ENCODE peak calls at places on chromosomes 11 and 22, in nine cellular contexts. V, Z, N, X, A, K, W, C and R are unnamed samples.

GRCh38 chr11:64251722-64251985 is 324 bp downstream of the PLCB3 start:
- DNase-seq in V (no peak), Z (no peak), N (no peak), X (no peak), A (no peak), K (no peak), W (no peak), C (no peak), R (no peak)

GRCh38 chr11:48018561-48019229 is 38.3 kb downstream of the PTPRJ start:
- DNase-seq in V (no peak), Z (no peak), N (no peak), X (no peak), A (no peak), K (no peak), W (no peak), C (no peak), R (no peak)

GRCh38 chr22:33274214-33274828 is 216.1 kb upstream of the SYN3 start:
- DNase-seq in V (peak; percentile 3), Z (no peak), N (no peak), X (no peak), A (no peak), K (peak; percentile 2), W (peak; percentile 50), C (peak; percentile 6), R (peak; percentile 31)

GRCh38 chr11:95306816-95307215 is 75.8 kb upstream of the SESN3 start:
- DNase-seq in V (no peak), Z (no peak), N (no peak), X (no peak), A (no peak), K (no peak), W (no peak), C (no peak), R (no peak)

GRCh38 chr11:69573751-69574382 is 67.1 kb upstream of the CCND1 start:
- DNase-seq in V (no peak), Z (no peak), N (no peak), X (no peak), A (no peak), K (no peak), W (no peak), C (no peak), R (no peak)

GRCh38 chr11:36569095-36569494 is 1.3 kb downstream of the RAG1 start:
- DNase-seq in V (no peak), Z (no peak), N (no peak), X (no peak), A (no peak), K (no peak), W (no peak), C (no peak), R (no peak)

GRCh38 chr11:124510279-124510678 is 33.2 kb downstream of the OR8B12 start:
- DNase-seq in V (no peak), Z (no peak), N (no peak), X (no peak), A (no peak), K (no peak), W (no peak), C (no peak), R (no peak)

GRCh38 chr11:77114089-77114463 is 11.4 kb downstream of the OMP start:
- DNase-seq in V (no peak), Z (no peak), N (no peak), X (no peak), A (no peak), K (no peak), W (no peak), C (no peak), R (no peak)

GRCh38 chr11:61028135-61028729 is 56.8 kb downstream of the CD6 start:
- DNase-seq in V (peak; percentile 57), Z (no peak), N (no peak), X (no peak), A (no peak), K (no peak), W (no peak), C (no peak), R (no peak)

GRCh38 chr22:36156515-36157419 is 3.8 kb downstream of the APOL3 start:
- DNase-seq in V (peak; percentile 55), Z (peak; percentile 94), N (no peak), X (peak; percentile 67), A (peak; percentile 85), K (no peak), W (no peak), C (peak; percentile 78), R (peak; percentile 85)

GRCh38 chr22:24526191-24526590 is 28.7 kb downstream of the GUCD1 start:
- DNase-seq in V (no peak), Z (no peak), N (no peak), X (no peak), A (no peak), K (no peak), W (no peak), C (no peak), R (no peak)

GRCh38 chr22:31327786-31328544 is 18.2 kb downstream of the PATZ1 start:
- DNase-seq in V (no peak), Z (no peak), N (no peak), X (no peak), A (no peak), K (no peak), W (no peak), C (peak; percentile 33), R (no peak)

GRCh38 chr11:73024646-73025045 is 117.5 kb downstream of the FCHSD2 start:
- DNase-seq in V (no peak), Z (no peak), N (no peak), X (no peak), A (no peak), K (no peak), W (no peak), C (no peak), R (no peak)

GRCh38 chr11:47388697-47389576 is 10.6 kb upstream of the SPI1 start:
- DNase-seq in V (no peak), Z (no peak), N (no peak), X (no peak), A (no peak), K (peak; percentile 77), W (no peak), C (no peak), R (no peak)

GRCh38 chr11:69355346-69355940 is 61.5 kb downstream of the MYEOV start:
- DNase-seq in V (no peak), Z (no peak), N (no peak), X (no peak), A (no peak), K (no peak), W (no peak), C (no peak), R (no peak)

GRCh38 chr11:93686812-93687211 is 25.3 kb downstream of the CEP295 start:
- DNase-seq in V (no peak), Z (no peak), N (no peak), X (no peak), A (no peak), K (no peak), W (no peak), C (peak; percentile 77), R (no peak)

GRCh38 chr11:122723106-122723505 is 67.6 kb downstream of the UBASH3B start:
- DNase-seq in V (no peak), Z (no peak), N (no peak), X (no peak), A (no peak), K (no peak), W (no peak), C (no peak), R (no peak)

GRCh38 chr22:37906364-37907008 is 389 bp downstream of the MICALL1 start:
- DNase-seq in V (no peak), Z (peak; percentile 19), N (no peak), X (peak; percentile 7), A (peak; percentile 61), K (no peak), W (no peak), C (no peak), R (peak; percentile 24)

GRCh38 chr11:31340903-31341572 is 28.5 kb downstream of the DCDC1 start:
- DNase-seq in V (no peak), Z (no peak), N (no peak), X (no peak), A (no peak), K (no peak), W (peak; percentile 39), C (peak; percentile 71), R (peak; percentile 23)

GRCh38 chr11:94519478-94520084 is 7.3 kb downstream of the C11orf97 start:
- DNase-seq in V (no peak), Z (no peak), N (no peak), X (no peak), A (no peak), K (no peak), W (no peak), C (peak; percentile 62), R (no peak)

GRCh38 chr11:66692446-66692845 is 14.8 kb upstream of the RBM4B start:
- DNase-seq in V (no peak), Z (no peak), N (no peak), X (no peak), A (no peak), K (no peak), W (no peak), C (no peak), R (no peak)

GRCh38 chr11:47510231-47510630 is 42.7 kb downstream of the CELF1 start:
- DNase-seq in V (no peak), Z (no peak), N (no peak), X (no peak), A (no peak), K (no peak), W (no peak), C (no peak), R (no peak)

GRCh38 chr11:128734439-128735224 is 40.8 kb downstream of the FLI1 start:
- DNase-seq in V (no peak), Z (no peak), N (no peak), X (no peak), A (no peak), K (no peak), W (no peak), C (no peak), R (peak; percentile 65)

GRCh38 chr11:6583584-6583983 is 19.8 kb downstream of the RRP8 start:
- DNase-seq in V (no peak), Z (no peak), N (no peak), X (no peak), A (no peak), K (no peak), W (no peak), C (no peak), R (no peak)

GRCh38 chr11:17883946-17884345 is 128.9 kb downstream of the SERGEF start:
- DNase-seq in V (no peak), Z (no peak), N (no peak), X (no peak), A (no peak), K (no peak), W (no peak), C (no peak), R (peak; percentile 19)

GRCh38 chr11:124892131-124892530 is 5.5 kb downstream of the ROBO4 start:
- DNase-seq in V (no peak), Z (no peak), N (no peak), X (no peak), A (no peak), K (no peak), W (no peak), C (no peak), R (no peak)

GRCh38 chr11:66335531-66336233 is 552 bp downstream of the RIN1 start:
- DNase-seq in V (no peak), Z (no peak), N (no peak), X (no peak), A (no peak), K (peak; percentile 63), W (no peak), C (peak; percentile 84), R (no peak)

GRCh38 chr11:115585361-115586024 is 81.3 kb upstream of the CADM1 start:
- DNase-seq in V (no peak), Z (no peak), N (no peak), X (no peak), A (no peak), K (no peak), W (no peak), C (no peak), R (no peak)

GRCh38 chr11:75437966-75438659 is 5.1 kb upstream of the KLHL35 start:
- DNase-seq in V (no peak), Z (no peak), N (no peak), X (no peak), A (no peak), K (no peak), W (no peak), C (no peak), R (no peak)

GRCh38 chr22:48950151-48950915 is 877.3 kb downstream of the BRD1 start:
- DNase-seq in V (no peak), Z (no peak), N (no peak), X (no peak), A (no peak), K (no peak), W (no peak), C (no peak), R (peak; percentile 2)

GRCh38 chr11:16804104-16804947 is 65.9 kb downstream of the C11orf58 start:
- DNase-seq in V (no peak), Z (peak; percentile 61), N (no peak), X (no peak), A (no peak), K (no peak), W (no peak), C (peak; percentile 93), R (no peak)